ENCODE peak calls at places on chromosomes 7 and 10, in five cellular contexts. A, Z, O, H and I are unnamed samples.

GRCh38 chr7:137882806-137883205 is 36.0 kb upstream of the DGKI start:
- DNase-seq in A (no peak), Z (no peak), O (no peak), H (no peak), I (peak)

GRCh38 chr10:103884681-103885139 is 29.3 kb upstream of the SH3PXD2A start:
- DNase-seq in Z (peak), H (no peak), A (peak), O (peak), I (peak)

GRCh38 chr7:149775176-149775556 is 1.8 kb upstream of the ZNF467 start:
- DNase-seq in A (no peak), H (no peak), Z (no peak), O (no peak), I (no peak)

GRCh38 chr7:134165266-134165665 is 38.1 kb downstream of the LRGUK start:
- DNase-seq in A (no peak), O (no peak), Z (no peak), H (no peak), I (no peak)

GRCh38 chr10:63801139-63801538 is 279.9 kb downstream of the REEP3 start:
- DNase-seq in H (no peak), A (no peak), Z (no peak), O (no peak), I (peak)

GRCh38 chr7:26454180-26454579 is 162.5 kb downstream of the SNX10 start:
- DNase-seq in A (no peak), H (no peak), O (no peak), Z (no peak), I (peak)

GRCh38 chr10:123527122-123527521 is 139.0 kb upstream of the GPR26 start:
- DNase-seq in O (peak), A (no peak), Z (no peak), H (no peak), I (no peak)

GRCh38 chr7:2794836-2795636 is 49.1 kb downstream of the GNA12 start:
- DNase-seq in Z (no peak), A (no peak), H (no peak), O (no peak), I (no peak)

GRCh38 chr10:119705434-119705831 is 20.4 kb upstream of the INPP5F start:
- DNase-seq in H (peak), A (no peak), Z (no peak), O (no peak), I (no peak)

GRCh38 chr7:159139639-159140038 is 5.0 kb downstream of the VIPR2 start:
- DNase-seq in A (no peak), Z (no peak), H (no peak), O (no peak), I (no peak)

GRCh38 chr7:149310113-149310836 is 48.3 kb downstream of the ZNF783 start:
- DNase-seq in A (peak), H (peak), Z (peak), O (peak), I (peak)

GRCh38 chr7:149831730-149832219 is 6.4 kb upstream of the ZNF862 start:
- DNase-seq in Z (no peak), H (no peak), A (no peak), O (no peak), I (no peak)

GRCh38 chr10:103542764-103543616 is 49.5 kb downstream of the NEURL1 start:
- DNase-seq in H (peak), O (peak), A (peak), Z (peak), I (peak)

GRCh38 chr10:22434521-22434920 is 89.2 kb downstream of the SPAG6 start:
- DNase-seq in O (peak), Z (no peak), H (no peak), A (no peak), I (no peak)

GRCh38 chr10:70528726-70529362 is 50.3 kb downstream of the PALD1 start:
- DNase-seq in Z (peak), A (peak), H (no peak), O (peak), I (peak)

GRCh38 chr10:50885097-50885859 is at the start of gene A1CF:
- DNase-seq in O (no peak), Z (peak), A (no peak), H (no peak), I (no peak)

GRCh38 chr10:133027480-133027879 is 60.2 kb upstream of the ADGRA1 start:
- DNase-seq in H (no peak), O (no peak), Z (no peak), A (no peak), I (no peak)

GRCh38 chr7:91082854-91083495 is 181.3 kb upstream of the FZD1 start:
- DNase-seq in H (no peak), A (peak), O (peak), Z (no peak), I (peak)

GRCh38 chr10:101495324-101495925 is 92.6 kb downstream of the POLL start:
- DNase-seq in A (peak), H (no peak), Z (peak), O (peak), I (peak)

GRCh38 chr7:156650042-156650441 is 9.5 kb downstream of the RNF32 start:
- DNase-seq in A (peak), H (no peak), O (peak), Z (peak), I (no peak)

GRCh38 chr7:18890134-18890533 is 227.3 kb downstream of the TWIST1 start:
- DNase-seq in O (no peak), H (no peak), Z (no peak), A (no peak), I (peak)

GRCh38 chr7:159143780-159144755 is 599 bp downstream of the VIPR2 start:
- DNase-seq in O (no peak), A (no peak), Z (no peak), H (no peak), I (no peak)

GRCh38 chr10:45254892-45255291 is 60.5 kb downstream of the OR13A1 start:
- DNase-seq in H (no peak), A (no peak), Z (no peak), O (no peak), I (no peak)

GRCh38 chr10:124875596-124875995 is 66.3 kb upstream of the ZRANB1 start:
- DNase-seq in Z (no peak), A (peak), O (no peak), H (no peak), I (peak)

GRCh38 chr10:105679781-105680180 is 1038.7 kb downstream of the SORCS3 start:
- DNase-seq in H (no peak), A (no peak), Z (no peak), O (no peak), I (no peak)

GRCh38 chr7:46767071-46767470 is 814.8 kb downstream of the TNS3 start:
- DNase-seq in O (no peak), A (no peak), Z (no peak), H (no peak), I (no peak)

GRCh38 chr10:104316321-104317099 is 21.8 kb downstream of the ITPRIP start:
- DNase-seq in Z (no peak), H (no peak), A (no peak), O (no peak), I (no peak)

GRCh38 chr10:28382520-28383269 is 79.8 kb upstream of the MPP7 start:
- DNase-seq in Z (no peak), H (no peak), A (peak), O (no peak), I (no peak)

GRCh38 chr7:1704326-1705241 is 34.5 kb downstream of the ELFN1 start:
- DNase-seq in A (no peak), H (no peak), Z (no peak), O (no peak), I (no peak)

GRCh38 chr7:135731131-135731530 is 3.1 kb upstream of the SLC13A4 start:
- DNase-seq in A (no peak), H (no peak), O (no peak), Z (no peak), I (no peak)

GRCh38 chr10:25682203-25682950 is 251.7 kb upstream of the MYO3A start:
- DNase-seq in Z (no peak), H (no peak), A (peak), O (no peak), I (peak)

GRCh38 chr7:139361523-139361922 is 1.8 kb downstream of the LUC7L2 start:
- DNase-seq in Z (no peak), O (no peak), H (no peak), A (no peak), I (peak)

GRCh38 chr7:130909881-130910672 is 176.1 kb upstream of the KLF14 start:
- DNase-seq in H (no peak), Z (no peak), A (no peak), O (no peak), I (peak)

GRCh38 chr10:15719062-15719898 is 442 bp downstream of the ITGA8 start:
- DNase-seq in A (no peak), H (no peak), O (no peak), Z (no peak), I (peak)

DNA sequence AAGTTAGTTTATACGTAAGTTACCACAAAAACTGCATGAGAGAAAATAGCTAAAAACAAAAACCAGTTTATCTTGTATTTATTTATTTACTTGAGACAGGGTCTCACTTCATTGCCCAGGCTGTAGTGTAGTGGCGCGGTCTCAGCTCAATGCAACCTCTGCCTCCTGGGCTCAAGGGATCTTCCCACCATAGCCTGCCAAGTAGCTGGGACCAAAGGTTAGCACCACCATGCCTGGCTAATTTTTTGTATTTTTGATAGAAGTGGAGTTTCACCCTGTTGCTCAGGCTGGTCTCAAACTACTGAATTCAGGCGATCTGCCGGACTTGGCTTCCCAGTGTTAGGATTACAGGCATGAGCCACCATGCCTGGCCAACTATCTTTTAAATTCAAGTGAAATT is 277.4 kb downstream of the PLXDC2 start:
- DNase-seq in Z (no peak), A (no peak), H (no peak), O (no peak), I (no peak)
- TF ChIP-seq MYC in Z (no peak), A (no peak), H (no peak), O (no peak), I (no peak)

GRCh38 chr10:665579-666091 is 23.8 kb downstream of the DIP2C start:
- DNase-seq in A (no peak), Z (no peak), H (no peak), O (no peak), I (no peak)
- TF ChIP-seq MAX in A (no peak), Z (no peak), H (no peak), O (no peak), I (no peak)

GRCh38 chr7:108222236-108222892 is 92.2 kb upstream of the LAMB4 start:
- DNase-seq in Z (peak), A (peak), H (no peak), O (no peak), I (peak)

GRCh38 chr7:108225531-108226181 is 95.5 kb upstream of the LAMB4 start:
- DNase-seq in A (no peak), Z (no peak), H (no peak), O (no peak), I (no peak)

GRCh38 chr7:108227360-108227749 is 97.2 kb upstream of the LAMB4 start:
- DNase-seq in H (no peak), O (no peak), Z (no peak), A (no peak), I (no peak)

GRCh38 chr7:108224387-108224786 is 94.2 kb upstream of the LAMB4 start:
- DNase-seq in Z (no peak), A (no peak), O (no peak), H (no peak), I (no peak)

GRCh38 chr7:108226723-108227359 is 96.7 kb upstream of the LAMB4 start:
- DNase-seq in O (no peak), Z (no peak), A (no peak), H (no peak), I (no peak)
- TF ChIP-seq MYC in O (no peak), Z (no peak), A (no peak), H (no peak), I (no peak)

GRCh38 chr7:85135931-85136330 is 50.9 kb downstream of the SEMA3D start:
- DNase-seq in A (no peak), Z (no peak), H (no peak), O (no peak), I (peak)
- TF ChIP-seq MAX in A (no peak), Z (no peak), H (no peak), O (no peak), I (no peak)

DNA sequence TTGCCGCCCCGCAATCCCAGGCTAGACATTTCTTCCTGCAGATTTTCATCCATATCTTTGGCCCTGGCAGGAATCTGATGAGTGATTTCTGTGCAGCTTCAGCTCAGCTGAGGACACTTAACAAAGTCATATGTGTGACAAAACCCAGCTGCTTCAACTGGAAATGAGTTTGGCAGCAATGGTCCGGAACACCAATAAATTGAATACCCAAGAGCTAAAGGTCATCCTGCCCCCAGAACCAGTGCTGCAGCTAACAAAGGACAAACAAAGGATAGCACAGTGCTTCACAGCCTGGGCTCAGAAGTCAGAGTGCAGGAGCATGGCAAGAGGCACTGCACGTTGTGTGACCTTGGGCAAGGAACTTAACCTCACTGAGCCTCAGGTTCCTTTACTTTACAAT is 40.0 kb upstream of the TRIL start:
- DNase-seq in Z (peak), A (no peak), H (no peak), O (no peak), I (no peak)
- TF ChIP-seq MYC in Z (no peak), A (no peak), H (no peak), O (no peak), I (no peak)

GRCh38 chr7:151858456-151858855 is 18.5 kb downstream of the PRKAG2 start:
- DNase-seq in Z (no peak), O (no peak), A (no peak), H (no peak), I (no peak)

GRCh38 chr7:151859948-151860685 is 16.8 kb downstream of the PRKAG2 start:
- DNase-seq in H (no peak), Z (no peak), O (no peak), A (no peak), I (no peak)

GRCh38 chr7:151857866-151858440 is 19.0 kb downstream of the PRKAG2 start:
- DNase-seq in Z (no peak), O (no peak), A (no peak), H (no peak), I (no peak)

GRCh38 chr7:151860771-151861170 is 16.1 kb downstream of the PRKAG2 start:
- DNase-seq in O (no peak), A (no peak), H (no peak), Z (no peak), I (no peak)

DNA sequence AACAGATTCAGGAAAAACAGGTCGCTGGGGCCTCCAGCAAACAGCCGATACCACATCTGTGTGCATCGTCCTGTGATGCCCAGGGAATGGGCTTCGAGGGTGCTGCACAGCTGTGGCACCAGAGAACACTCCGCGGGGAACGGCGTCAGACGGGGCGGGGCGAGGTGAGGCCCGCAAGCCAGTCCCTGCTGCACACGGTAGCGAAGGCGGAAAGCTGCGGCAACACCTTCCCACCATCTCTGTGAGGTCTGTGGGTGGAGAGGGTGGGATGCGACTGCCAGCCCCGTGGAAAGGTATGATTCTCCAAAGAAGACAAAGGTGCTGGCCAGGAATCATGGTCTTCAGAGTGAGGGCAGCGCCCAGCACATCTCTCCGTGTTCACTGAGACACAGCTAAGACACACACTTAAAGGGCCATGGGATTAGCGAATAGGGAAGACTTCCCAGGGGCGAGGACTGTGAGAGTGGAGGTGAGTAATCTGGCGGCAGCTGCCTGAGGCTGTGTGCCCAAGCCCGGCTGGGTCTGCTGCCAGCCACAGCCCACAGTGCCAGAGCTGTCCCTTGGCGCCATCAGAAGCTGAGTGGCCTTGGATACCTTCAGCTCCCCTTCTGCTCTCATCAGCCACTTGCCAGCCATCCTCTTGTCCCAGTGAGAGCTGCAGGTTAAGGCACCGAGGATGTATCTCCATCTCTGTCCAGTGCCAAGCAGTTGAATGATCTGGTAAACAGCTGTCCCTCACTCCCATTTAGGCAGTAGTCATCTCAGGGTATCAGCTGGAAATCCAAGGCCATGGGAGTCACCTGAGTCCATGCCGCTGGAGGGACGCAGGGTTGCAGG is 17.6 kb downstream of the PRKAG2 start:
- DNase-seq in A (no peak), O (no peak), Z (no peak), H (no peak), I (no peak)
- TF ChIP-seq MAX in A (no peak), O (no peak), Z (no peak), H (no peak), I (no peak)

DNA sequence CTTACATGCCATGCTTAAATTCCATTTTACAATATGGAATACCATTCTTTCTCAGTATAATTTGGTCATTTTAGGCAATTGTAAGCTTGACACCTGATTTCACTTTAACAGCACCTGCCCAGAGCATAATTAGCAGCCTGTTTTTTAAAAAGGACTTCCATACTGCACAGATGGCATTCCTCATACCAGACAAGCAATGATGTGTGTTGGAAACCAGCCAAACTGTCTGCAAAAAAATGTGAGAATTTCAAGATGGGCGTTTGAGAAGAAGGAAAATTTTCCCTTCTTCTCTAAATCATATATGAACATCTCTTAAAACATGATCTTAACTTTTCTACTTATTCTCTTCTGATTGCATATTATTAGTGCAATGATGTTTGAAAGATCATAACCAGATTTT is 40.4 kb upstream of the AGMO start:
- DNase-seq in A (no peak), Z (no peak), O (no peak), H (no peak), I (peak)
- TF ChIP-seq MYC in A (no peak), Z (no peak), O (no peak), H (no peak), I (no peak)

GRCh38 chr7:73768661-73769480 is 1.2 kb downstream of the CLDN3 start:
- DNase-seq in Z (no peak), A (no peak), H (no peak), O (no peak), I (no peak)

GRCh38 chr7:73766556-73767229 is 3.4 kb downstream of the CLDN3 start:
- DNase-seq in Z (no peak), H (no peak), A (no peak), O (no peak), I (no peak)

GRCh38 chr7:73770860-73771665 is 993 bp upstream of the CLDN3 start:
- DNase-seq in A (no peak), Z (no peak), O (no peak), H (no peak), I (no peak)

GRCh38 chr7:73769481-73770001 is 529 bp downstream of the CLDN3 start:
- DNase-seq in H (no peak), O (no peak), A (no peak), Z (no peak), I (no peak)

DNA sequence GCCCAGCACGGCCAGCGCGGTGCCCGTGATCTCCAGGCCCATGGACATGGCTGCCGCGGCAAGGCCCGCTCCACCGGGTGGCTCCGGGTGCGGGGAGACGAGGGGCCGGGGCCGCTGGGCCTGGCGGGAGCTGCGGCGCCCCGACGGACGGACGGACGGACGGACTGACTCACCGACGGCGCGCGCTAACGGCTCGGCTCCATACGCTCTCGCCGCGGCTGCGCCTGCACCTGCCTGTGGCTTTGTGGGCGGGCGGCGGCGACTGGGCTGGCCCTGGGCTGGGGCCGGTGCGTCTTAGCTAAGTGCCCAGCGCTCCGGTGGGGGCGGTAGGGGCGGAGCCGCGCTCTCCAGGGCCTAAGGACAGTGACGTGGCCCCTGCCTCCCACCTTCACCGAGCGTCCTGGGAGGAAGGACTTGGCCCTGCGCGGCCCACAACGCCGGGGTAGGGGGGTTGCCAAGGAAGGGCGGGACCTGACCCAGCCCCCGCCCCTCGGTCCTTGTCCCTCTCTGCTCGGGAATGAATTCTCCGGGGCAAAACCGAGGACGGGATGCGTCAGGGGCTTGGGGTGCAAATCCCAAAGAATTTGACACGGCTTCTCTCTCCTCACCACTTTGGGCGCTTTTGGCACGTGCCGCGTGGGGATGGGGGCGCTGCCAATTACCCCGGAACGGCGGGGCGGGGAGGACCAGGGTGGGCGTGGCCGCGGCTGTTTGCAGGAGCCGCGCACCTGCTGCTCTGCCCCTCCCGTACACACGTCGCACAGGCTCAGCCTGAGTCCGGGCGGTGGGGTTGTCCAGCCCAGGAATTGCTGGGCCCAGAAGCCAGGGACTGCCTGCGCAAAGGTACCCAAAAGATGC is at the start of gene CLDN3:
- DNase-seq in Z (no peak), H (no peak), O (peak), A (peak), I (no peak)
- TF ChIP-seq MAX in Z (peak), H (no peak), O (no peak), A (peak), I (no peak)

GRCh38 chr7:124388751-124389150 is 355.9 kb upstream of the TMEM229A start:
- DNase-seq in H (no peak), A (no peak), O (no peak), Z (no peak), I (no peak)
- TF ChIP-seq MYC in H (no peak), A (no peak), O (no peak), Z (no peak), I (no peak)